ENCODE peak calls at places on chromosomes 3 and 15, in four cellular contexts. W, C, U and K are unnamed samples. For H3K36me3, the result is how much of the 10 kb centered on the place peaks cover.

GRCh38 chr3:173045770-173046382 is 95.2 kb downstream of the SPATA16 start:
- DNase-seq in W (no peak), C (peak), U (no peak), K (no peak)

GRCh38 chr3:192745150-192745549 is 17.8 kb upstream of the FGF12 start:
- DNase-seq in W (no peak), C (no peak), U (no peak), K (no peak)

GRCh38 chr3:134002326-134002725 is 27.4 kb downstream of the SLCO2A1 start:
- DNase-seq in W (no peak), C (no peak), U (no peak), K (no peak)

GRCh38 chr3:64143399-64144130 is 81.7 kb downstream of the PRICKLE2 start:
- DNase-seq in W (no peak), C (peak), U (no peak), K (no peak)

GRCh38 chr3:140290105-140290504 is 355.1 kb downstream of the CLSTN2 start:
- DNase-seq in W (no peak), C (no peak), U (no peak), K (no peak)

GRCh38 chr15:70049701-70050445 is 47.8 kb downstream of the TLE3 start:
- DNase-seq in W (no peak), C (no peak), U (no peak), K (no peak)

GRCh38 chr15:78302579-78302978 is 3.2 kb upstream of the SKIC8 start:
- DNase-seq in W (no peak), C (no peak), U (no peak), K (no peak)

GRCh38 chr15:82951472-82952155 is 906 bp downstream of the HOMER2 start:
- DNase-seq in W (no peak), C (no peak), U (no peak), K (no peak)

GRCh38 chr15:55649058-55649423 is 60.9 kb upstream of the PYGO1 start:
- DNase-seq in W (no peak), C (no peak), U (no peak), K (no peak)

GRCh38 chr3:25453521-25454410 is 25.7 kb downstream of the RARB start:
- DNase-seq in W (no peak), C (peak), U (no peak), K (no peak)

GRCh38 chr15:43241100-43241499 is 20.3 kb upstream of the EPB42 start:
- DNase-seq in W (no peak), C (no peak), U (no peak), K (no peak)

GRCh38 chr15:74251187-74251811 is 15.2 kb downstream of the CCDC33 start:
- DNase-seq in W (no peak), C (no peak), U (peak), K (peak)

GRCh38 chr3:122688996-122689395 is 8.4 kb downstream of the PARP14 start:
- DNase-seq in W (no peak), C (no peak), U (no peak), K (no peak)

GRCh38 chr3:142940000-142940399 is 23.5 kb downstream of the PAQR9 start:
- DNase-seq in W (no peak), C (no peak), U (no peak), K (no peak)

GRCh38 chr3:61723038-61723437 is 161.7 kb downstream of the PTPRG start:
- DNase-seq in W (no peak), C (no peak), U (no peak), K (no peak)

GRCh38 chr15:77607111-77607893 is 25.4 kb downstream of the LINGO1 start:
- DNase-seq in W (no peak), C (no peak), U (no peak), K (no peak)

GRCh38 chr3:82410366-82410765 is 648.9 kb upstream of the GBE1 start:
- DNase-seq in W (no peak), C (no peak), U (no peak), K (no peak)

GRCh38 chr3:1848935-1849334 is 249.7 kb upstream of the CNTN4 start:
- DNase-seq in W (no peak), C (no peak), U (no peak), K (no peak)

GRCh38 chr3:133413166-133414020 is 13.5 kb downstream of the BFSP2 start:
- DNase-seq in W (no peak), C (no peak), U (no peak), K (no peak)

GRCh38 chr3:35409991-35410390 is 229.3 kb upstream of the ARPP21 start:
- DNase-seq in W (no peak), C (no peak), U (no peak), K (no peak)

GRCh38 chr3:143820466-143821221 is 27.6 kb downstream of the SLC9A9 start:
- DNase-seq in W (no peak), C (no peak), U (no peak), K (no peak)

GRCh38 chr3:105518201-105518600 is 151.5 kb downstream of the ALCAM start:
- DNase-seq in W (no peak), C (no peak), U (no peak), K (no peak)
- H3K27ac ChIP-seq in W (no peak), C (no peak), U (no peak), K (no peak)

GRCh38 chr15:90979582-90979981 is 14.8 kb downstream of the PRC1 start:
- DNase-seq in W (no peak), C (no peak), U (no peak), K (no peak)
- H3K36me3 ChIP-seq in W (under half), C (under half), U (under half), K (under half)

DNA sequence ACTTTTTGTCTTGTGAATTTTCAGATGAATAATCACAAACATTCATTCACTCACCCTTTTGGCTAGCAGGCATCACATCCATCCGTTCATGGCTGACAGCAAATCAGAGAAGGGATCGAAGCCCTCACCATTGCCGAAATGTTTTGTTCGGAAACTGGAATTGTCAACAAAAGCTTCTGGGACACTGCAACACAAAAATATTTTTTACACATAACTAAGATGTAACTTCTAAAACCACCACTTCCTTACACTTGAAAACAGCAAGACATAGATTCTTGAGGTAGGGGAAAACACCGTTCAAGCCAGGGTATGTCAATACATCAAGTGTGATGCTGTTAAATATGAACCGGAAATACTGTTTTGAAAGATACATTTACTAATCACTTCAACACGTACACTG is 90.2 kb downstream of the FOXP1 start:
- DNase-seq in W (no peak), C (no peak), U (no peak), K (no peak)
- TF ChIP-seq CTCF in W (no peak), C (no peak), U (no peak), K (no peak)

GRCh38 chr3:149013726-149014125 is 22.4 kb downstream of the GYG1 start:
- DNase-seq in W (no peak), C (no peak), U (no peak), K (no peak)
- H3K27ac ChIP-seq in W (no peak), C (no peak), U (no peak), K (no peak)

DNA sequence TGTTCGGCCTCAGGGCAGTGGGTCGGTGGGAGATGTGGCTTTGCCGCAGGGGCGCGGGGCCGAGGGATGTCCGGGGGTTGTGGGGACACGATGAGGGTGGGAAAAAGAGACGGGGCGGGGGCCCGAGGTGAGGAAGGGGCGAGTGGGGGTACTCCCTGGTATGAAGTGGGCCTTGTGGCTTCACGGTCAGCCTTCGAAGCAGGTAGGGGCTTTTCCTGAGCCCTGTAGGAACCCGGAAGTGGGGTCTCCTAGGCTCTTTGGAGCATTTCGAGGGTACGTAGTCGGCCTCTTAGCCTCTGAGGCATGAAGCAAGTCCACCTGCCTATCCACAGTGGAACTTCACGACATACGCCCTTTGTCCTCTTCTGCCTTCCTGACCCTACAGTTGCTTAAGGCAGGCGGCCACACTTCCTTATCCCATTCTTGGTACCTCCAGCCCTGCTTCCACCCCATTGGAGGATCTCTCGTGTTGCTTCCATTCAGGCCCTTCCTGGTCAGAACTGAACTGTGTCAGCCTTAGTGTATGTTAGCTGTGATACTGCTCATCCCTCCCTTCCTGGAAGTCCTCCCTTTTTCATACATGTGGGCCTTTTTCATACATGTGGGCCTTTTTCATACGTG is 389 bp downstream of the ARPC4 start:
- DNase-seq in W (no peak), C (peak), U (no peak), K (no peak)
- H3K36me3 ChIP-seq in W (under half), C (under half), U (under half), K (under half)

DNA sequence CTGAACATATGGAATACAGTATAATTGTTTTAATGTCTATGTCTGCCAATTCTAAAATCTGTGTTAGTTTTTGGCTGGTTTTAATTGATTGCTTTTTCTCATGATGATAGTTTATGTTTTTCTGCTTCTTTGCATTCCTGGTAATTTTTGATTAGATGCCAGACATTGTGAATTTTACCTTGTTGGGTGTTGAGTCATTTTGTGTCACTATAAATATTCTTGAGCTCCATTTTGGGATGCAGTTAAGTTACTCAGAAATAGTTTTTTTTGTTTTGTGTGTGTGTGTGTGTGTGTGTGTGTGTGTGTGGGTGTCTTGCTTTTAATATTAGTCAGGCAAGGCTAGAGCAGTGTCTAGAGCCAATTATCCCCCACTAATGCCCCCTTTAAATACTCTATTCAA is 818.8 kb upstream of the NR2F2 start:
- DNase-seq in W (no peak), C (peak), U (no peak), K (no peak)
- TF ChIP-seq CTCF in W (no peak), C (no peak), U (no peak), K (no peak)

GRCh38 chr3:156492801-156493261 is 62.1 kb downstream of the SSR3 start:
- DNase-seq in W (no peak), C (no peak), U (no peak), K (no peak)
- H3K27ac ChIP-seq in W (no peak), C (no peak), U (no peak), K (no peak)

GRCh38 chr3:184193991-184194539 is 8.1 kb downstream of the ABCF3 start:
- DNase-seq in W (no peak), C (no peak), U (no peak), K (no peak)
- H3K36me3 ChIP-seq in W (under half), C (under half), U (half or more), K (half or more)

GRCh38 chr3:138941259-138941885 is 5.6 kb downstream of the FOXL2 start:
- DNase-seq in W (no peak), C (no peak), U (no peak), K (peak)
- TF ChIP-seq CTCF in W (no peak), C (peak), U (no peak), K (peak)